ENCODE peak calls at places on chromosomes 16 and 17, in five cellular contexts. One of them, this sample, is unnamed.
A peak's percentile ranks its signal among the peaks of the same experiment; 100 is the strongest.

GRCh38 chr17:47692895-47693666 is 880 bp upstream of the TBKBP1 start:
- DNase-seq in neural progenitor cell: no peak
- DNase-seq in H9: peak; percentile 60
- DNase-seq in Karpas-422: no peak
- DNase-seq in HepG2: no peak
- DNase-seq in this sample: peak; percentile 43

GRCh38 chr17:37476431-37477130 is 13.1 kb upstream of the DUSP14 start:
- DNase-seq in neural progenitor cell: no peak
- DNase-seq in H9: no peak
- DNase-seq in Karpas-422: no peak
- DNase-seq in HepG2: peak; percentile 23
- DNase-seq in this sample: no peak

GRCh38 chr17:66518677-66519076 is 216.3 kb downstream of the PRKCA start:
- DNase-seq in Karpas-422: no peak
- DNase-seq in HepG2: no peak
- DNase-seq in H9: no peak
- DNase-seq in neural progenitor cell: peak; percentile 26
- DNase-seq in this sample: peak; percentile 33

GRCh38 chr17:82031885-82032627 is 578 bp downstream of the RAC3 start:
- DNase-seq in Karpas-422: peak; percentile 76
- DNase-seq in H9: peak; percentile 91
- DNase-seq in neural progenitor cell: peak; percentile 38
- DNase-seq in HepG2: no peak
- DNase-seq in this sample: peak; percentile 86

GRCh38 chr16:67767953-67768352 is 38.4 kb downstream of the RANBP10 start:
- DNase-seq in neural progenitor cell: no peak
- DNase-seq in HepG2: no peak
- DNase-seq in Karpas-422: no peak
- DNase-seq in H9: no peak
- DNase-seq in this sample: no peak

GRCh38 chr16:68642436-68643064 is 2.6 kb upstream of the CDH3 start:
- DNase-seq in H9: peak; percentile 89
- DNase-seq in HepG2: no peak
- DNase-seq in Karpas-422: no peak
- DNase-seq in neural progenitor cell: peak; percentile 91
- DNase-seq in this sample: peak; percentile 95

GRCh38 chr17:75478508-75478907 is 22.1 kb downstream of the TMEM94 start:
- DNase-seq in HepG2: no peak
- DNase-seq in Karpas-422: no peak
- DNase-seq in H9: peak; percentile 36
- DNase-seq in neural progenitor cell: peak; percentile 66
- DNase-seq in this sample: peak; percentile 38

GRCh38 chr17:38621538-38621937 is 15.8 kb upstream of the SRCIN1 start:
- DNase-seq in neural progenitor cell: no peak
- DNase-seq in HepG2: no peak
- DNase-seq in Karpas-422: no peak
- DNase-seq in H9: peak; percentile 6
- DNase-seq in this sample: no peak

GRCh38 chr17:81193051-81193410 is 27.0 kb upstream of the AATK start:
- DNase-seq in neural progenitor cell: no peak
- DNase-seq in HepG2: no peak
- DNase-seq in Karpas-422: no peak
- DNase-seq in H9: no peak
- DNase-seq in this sample: no peak

GRCh38 chr17:2689411-2690164 is 22.0 kb downstream of the CLUH start:
- DNase-seq in HepG2: no peak
- DNase-seq in H9: peak; percentile 45
- DNase-seq in neural progenitor cell: no peak
- DNase-seq in Karpas-422: no peak
- DNase-seq in this sample: no peak

GRCh38 chr17:19347323-19348080 is 15.0 kb downstream of the B9D1 start:
- DNase-seq in HepG2: no peak
- DNase-seq in neural progenitor cell: no peak
- DNase-seq in H9: peak; percentile 28
- DNase-seq in Karpas-422: no peak
- DNase-seq in this sample: no peak

GRCh38 chr17:76398523-76399174 is 14.2 kb downstream of the SPHK1 start:
- DNase-seq in H9: no peak
- DNase-seq in Karpas-422: no peak
- DNase-seq in neural progenitor cell: no peak
- DNase-seq in HepG2: no peak
- DNase-seq in this sample: no peak

GRCh38 chr16:86723699-86724098 is 145.3 kb downstream of the FOXL1 start:
- DNase-seq in neural progenitor cell: peak; percentile 69
- DNase-seq in HepG2: no peak
- DNase-seq in H9: peak; percentile 73
- DNase-seq in Karpas-422: no peak
- DNase-seq in this sample: peak; percentile 80

DNA sequence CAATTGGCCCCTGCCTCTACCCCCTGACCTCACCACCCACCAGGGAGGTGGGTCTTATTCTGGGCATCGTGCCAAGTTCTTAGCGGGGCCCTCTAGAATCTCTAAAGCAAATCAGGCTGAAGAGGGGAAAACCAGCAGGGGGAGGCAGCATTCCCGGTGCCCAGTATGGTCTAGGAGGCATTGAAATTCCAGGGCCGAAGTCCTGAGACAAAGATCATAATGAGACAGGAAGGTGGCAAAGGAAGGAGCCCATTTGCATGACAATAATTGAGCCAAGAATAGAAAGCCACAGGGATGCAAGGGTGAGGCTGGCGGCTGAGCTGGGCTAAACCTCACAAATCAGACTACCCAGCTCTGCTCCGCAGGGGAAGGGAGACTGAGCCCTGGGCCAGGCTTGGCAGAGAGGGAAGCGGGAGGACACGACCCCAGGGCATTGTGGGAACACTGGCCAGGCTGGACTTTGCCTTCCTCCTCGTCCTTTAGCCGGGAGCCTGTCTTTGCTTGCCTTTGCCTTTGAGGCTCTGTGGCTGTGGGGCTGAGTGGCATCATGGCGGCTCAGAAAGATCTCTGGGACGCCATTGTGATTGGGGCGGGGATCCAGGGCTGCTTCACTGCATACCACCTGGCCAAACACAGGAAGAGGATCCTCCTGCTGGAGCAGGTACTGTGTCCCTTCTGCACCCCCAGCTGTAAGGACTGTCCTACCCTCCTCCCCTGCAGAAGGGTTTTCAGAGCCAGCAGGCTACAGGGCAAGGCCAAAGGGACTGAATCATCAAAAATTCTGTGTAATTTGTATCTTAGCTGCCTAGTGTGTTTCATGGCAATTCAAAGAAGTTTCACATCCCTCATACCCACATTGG is at the start of gene PIPOX:
- DNase-seq in neural progenitor cell: peak; percentile 92
- DNase-seq in Karpas-422: peak; percentile 62
- DNase-seq in H9: peak; percentile 96
- DNase-seq in HepG2: peak; percentile 90
- DNase-seq in this sample: peak; percentile 98
- H3K4me2 ChIP-seq in neural progenitor cell: peak within 1 kb of the TSS; percentile 71
- H3K4me2 ChIP-seq in Karpas-422: peak within 1 kb of the TSS; percentile 29
- H3K4me2 ChIP-seq in H9: peak within 1 kb of the TSS; percentile 68
- H3K4me2 ChIP-seq in HepG2: peak within 1 kb of the TSS; percentile 93
- H3K4me2 ChIP-seq in this sample: peak within 1 kb of the TSS; percentile 61

GRCh38 chr16:50291719-50292565 is 25.6 kb downstream of the ADCY7 start:
- DNase-seq in neural progenitor cell: no peak
- DNase-seq in HepG2: peak; percentile 59
- DNase-seq in Karpas-422: no peak
- DNase-seq in H9: no peak
- DNase-seq in this sample: no peak

GRCh38 chr16:50292566-50292948 is 26.2 kb downstream of the ADCY7 start:
- DNase-seq in Karpas-422: no peak
- DNase-seq in H9: no peak
- DNase-seq in neural progenitor cell: no peak
- DNase-seq in HepG2: no peak
- DNase-seq in this sample: no peak

GRCh38 chr16:50293994-50294855 is 27.9 kb downstream of the ADCY7 start:
- DNase-seq in HepG2: no peak
- DNase-seq in H9: no peak
- DNase-seq in Karpas-422: no peak
- DNase-seq in neural progenitor cell: no peak
- DNase-seq in this sample: no peak

GRCh38 chr16:50290856-50291255 is 24.5 kb downstream of the ADCY7 start:
- DNase-seq in HepG2: no peak
- DNase-seq in neural progenitor cell: no peak
- DNase-seq in Karpas-422: no peak
- DNase-seq in H9: no peak
- DNase-seq in this sample: no peak

DNA sequence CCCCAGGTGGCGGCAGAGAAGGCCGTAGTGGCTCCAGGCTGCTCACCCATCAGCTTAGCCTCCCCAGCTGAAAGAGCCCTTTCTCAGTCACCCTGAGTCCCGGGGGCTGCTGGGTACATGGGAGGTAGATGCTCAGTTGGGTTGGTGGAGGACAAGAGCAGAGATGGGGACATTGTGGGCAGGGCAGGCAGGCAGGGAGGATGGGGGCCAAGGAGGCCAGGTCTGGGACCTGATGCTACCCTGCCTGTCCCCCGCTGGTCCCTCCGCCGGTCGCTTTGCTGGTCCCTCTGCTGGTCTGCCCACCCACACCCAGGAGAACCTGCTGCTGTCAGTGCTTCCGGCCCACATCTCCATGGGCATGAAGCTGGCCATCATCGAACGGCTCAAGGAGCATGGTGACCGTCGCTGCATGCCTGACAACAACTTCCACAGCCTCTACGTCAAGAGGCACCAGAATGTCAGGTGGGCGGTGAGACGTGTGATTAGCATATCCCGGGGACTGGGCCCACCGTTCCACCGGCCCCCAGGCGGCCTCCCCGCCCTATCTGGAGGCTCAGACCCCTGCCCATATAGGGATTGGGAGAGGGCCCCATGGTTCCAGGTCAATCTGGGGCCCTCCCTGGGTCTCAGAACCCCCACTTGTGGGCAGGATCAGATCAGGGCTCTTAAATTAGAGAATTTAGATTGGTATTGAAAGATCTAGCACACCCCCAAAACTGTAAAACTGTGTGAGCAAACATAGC is 26.9 kb downstream of the ADCY7 start:
- DNase-seq in H9: no peak
- DNase-seq in HepG2: no peak
- DNase-seq in Karpas-422: no peak
- DNase-seq in neural progenitor cell: no peak
- DNase-seq in this sample: no peak
- H4K20me1 ChIP-seq in H9: no peaks in the 10 kb centered on the region
- H4K20me1 ChIP-seq in HepG2: no peaks in the 10 kb centered on the region
- H4K20me1 ChIP-seq in Karpas-422: no peaks in the 10 kb centered on the region
- H4K20me1 ChIP-seq in neural progenitor cell: no peaks in the 10 kb centered on the region
- H4K20me1 ChIP-seq in this sample: no peaks in the 10 kb centered on the region

GRCh38 chr16:84161011-84161410 is 15.9 kb downstream of the DNAAF1 start:
- DNase-seq in HepG2: no peak
- DNase-seq in neural progenitor cell: no peak
- DNase-seq in H9: no peak
- DNase-seq in Karpas-422: no peak
- DNase-seq in this sample: no peak
- H3K4me2 ChIP-seq in HepG2: no peak overlapping the region
- H3K4me2 ChIP-seq in neural progenitor cell: no peak overlapping the region
- H3K4me2 ChIP-seq in H9: no peak overlapping the region
- H3K4me2 ChIP-seq in Karpas-422: no peak overlapping the region
- H3K4me2 ChIP-seq in this sample: no peak overlapping the region

DNA sequence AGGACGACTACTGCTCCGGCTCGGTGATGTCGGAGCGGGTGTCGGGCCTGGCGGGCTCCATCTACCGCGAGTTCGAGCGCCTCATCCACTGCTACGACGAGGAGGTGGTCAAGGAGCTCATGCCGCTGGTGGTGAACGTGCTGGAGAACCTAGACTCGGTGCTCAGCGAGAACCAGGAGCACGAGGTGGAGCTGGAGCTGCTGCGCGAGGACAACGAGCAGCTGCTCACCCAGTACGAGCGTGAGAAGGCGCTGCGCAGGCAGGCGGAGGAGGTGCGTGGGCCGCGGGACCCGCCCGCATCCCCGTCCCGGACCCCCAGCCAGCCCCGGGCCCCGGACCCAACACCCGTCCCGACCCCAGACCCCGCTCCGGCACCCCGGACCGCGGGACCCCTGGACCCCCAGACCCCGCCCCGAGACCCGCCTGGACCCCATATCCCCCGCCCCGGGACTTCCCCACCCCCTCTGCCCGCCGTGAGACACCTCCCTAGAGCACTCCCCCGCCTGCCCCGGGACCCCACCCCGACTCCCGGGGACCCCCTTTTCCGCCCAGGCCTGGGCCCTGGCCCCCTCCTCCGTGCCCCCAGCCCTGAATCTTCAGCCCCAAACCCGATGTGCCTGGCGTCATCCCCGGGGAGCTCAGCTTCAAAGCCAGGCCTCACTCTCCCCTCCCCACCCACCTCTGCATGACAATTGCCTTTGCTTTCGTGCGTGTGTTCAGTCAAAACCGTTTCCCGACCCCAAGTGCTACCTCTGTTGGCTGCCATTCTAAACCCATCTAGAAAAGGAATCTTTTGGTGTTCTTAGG is 594 bp downstream of the MAPK8IP3 start:
- DNase-seq in HepG2: no peak
- DNase-seq in Karpas-422: peak; percentile 67
- DNase-seq in H9: no peak
- DNase-seq in neural progenitor cell: peak; percentile 44
- DNase-seq in this sample: peak; percentile 50
- H4K20me1 ChIP-seq in HepG2: peaks cover 18% of the 10 kb centered on the region
- H4K20me1 ChIP-seq in Karpas-422: peaks cover 18% of the 10 kb centered on the region
- H4K20me1 ChIP-seq in H9: no peaks in the 10 kb centered on the region
- H4K20me1 ChIP-seq in neural progenitor cell: peaks cover 52% of the 10 kb centered on the region
- H4K20me1 ChIP-seq in this sample: peaks cover 29% of the 10 kb centered on the region

GRCh38 chr17:1644493-1645206 is 882 bp downstream of the SCARF1 start:
- DNase-seq in H9: no peak
- DNase-seq in Karpas-422: no peak
- DNase-seq in HepG2: no peak
- DNase-seq in neural progenitor cell: no peak
- DNase-seq in this sample: no peak
- H3K4me2 ChIP-seq in H9: no peak overlapping the region
- H3K4me2 ChIP-seq in Karpas-422: no peak overlapping the region
- H3K4me2 ChIP-seq in HepG2: peak overlapping the region; percentile 79
- H3K4me2 ChIP-seq in neural progenitor cell: no peak overlapping the region
- H3K4me2 ChIP-seq in this sample: peak overlapping the region; percentile 78

DNA sequence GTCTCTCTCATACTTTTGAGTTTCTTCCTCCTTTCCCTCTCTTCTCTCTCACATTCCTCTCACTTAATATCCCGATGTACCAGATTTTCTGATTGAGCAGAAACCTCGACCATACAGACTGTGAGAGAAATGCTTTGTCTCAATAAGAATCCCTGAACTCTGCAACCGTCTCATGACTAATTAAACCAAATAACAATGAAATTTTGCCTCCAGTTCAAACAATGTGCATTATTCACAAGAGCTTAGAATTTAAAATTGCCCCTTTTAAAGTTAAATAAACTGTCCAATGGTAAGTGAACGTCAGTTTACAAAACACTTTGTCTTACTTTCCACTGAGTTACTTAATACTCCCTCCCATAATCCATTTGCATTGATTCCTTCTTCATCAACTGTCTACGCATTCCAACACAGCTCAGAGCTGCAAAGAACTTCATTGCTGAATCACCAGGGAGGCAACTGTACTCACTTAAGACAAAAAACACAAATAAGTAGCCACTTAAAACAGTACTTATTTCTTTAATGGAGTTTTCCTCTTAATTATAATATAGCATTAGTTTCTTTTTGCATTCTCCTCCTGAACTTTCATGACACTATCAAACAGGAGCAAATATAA is 4.9 kb downstream of the CDH11 start:
- DNase-seq in neural progenitor cell: peak; percentile 33
- DNase-seq in HepG2: no peak
- DNase-seq in Karpas-422: no peak
- DNase-seq in H9: no peak
- DNase-seq in this sample: no peak
- H4K20me1 ChIP-seq in neural progenitor cell: peaks cover 80% of the 10 kb centered on the region
- H4K20me1 ChIP-seq in HepG2: no peaks in the 10 kb centered on the region
- H4K20me1 ChIP-seq in Karpas-422: no peaks in the 10 kb centered on the region
- H4K20me1 ChIP-seq in H9: no peaks in the 10 kb centered on the region
- H4K20me1 ChIP-seq in this sample: no peaks in the 10 kb centered on the region

GRCh38 chr16:66523861-66524354 is 26.0 kb downstream of the TK2 start:
- DNase-seq in HepG2: no peak
- DNase-seq in H9: no peak
- DNase-seq in neural progenitor cell: no peak
- DNase-seq in Karpas-422: no peak
- DNase-seq in this sample: no peak
- H3K4me2 ChIP-seq in HepG2: no peak overlapping the region
- H3K4me2 ChIP-seq in H9: no peak overlapping the region
- H3K4me2 ChIP-seq in neural progenitor cell: no peak overlapping the region
- H3K4me2 ChIP-seq in Karpas-422: no peak overlapping the region
- H3K4me2 ChIP-seq in this sample: no peak overlapping the region

This sample was measured in GM23338.